ENCODE peak calls at places on chromosomes 6 and 20, in six cellular contexts. D is HCT116, W is HepG2, P is K562, Y is GM12878, S is H1. Q is an unnamed sample. For H3K9me3, the result is how much of the 10 kb centered on the place peaks cover.

GRCh38 chr6:33105916-33106871 is 30.4 kb downstream of the HLA-DPB1 start:
- DNase-seq in D (no peak), W (no peak), P (no peak), Y (no peak), S (no peak), Q (no peak)

GRCh38 chr6:43724914-43725642 is 37.5 kb upstream of the MRPS18A start:
- DNase-seq in D (peak), W (peak), P (peak), Y (peak), S (no peak), Q (no peak)

GRCh38 chr6:144036064-144036873 is 28.2 kb upstream of the PLAGL1 start:
- DNase-seq in D (no peak), W (peak), P (no peak), Y (no peak), S (no peak), Q (no peak)

GRCh38 chr20:7742479-7742878 is 197.8 kb downstream of the HAO1 start:
- DNase-seq in D (no peak), W (no peak), P (no peak), Y (no peak), S (no peak), Q (no peak)

GRCh38 chr6:37934276-37934675 is 114.7 kb downstream of the ZFAND3 start:
- DNase-seq in D (no peak), W (no peak), P (no peak), Y (no peak), S (no peak), Q (no peak)

GRCh38 chr6:107977283-107977682 is 19.3 kb upstream of the SEC63 start:
- DNase-seq in D (no peak), W (no peak), P (no peak), Y (no peak), S (no peak), Q (no peak)

GRCh38 chr6:155261146-155261900 is 2.5 kb upstream of the CLDN20 start:
- DNase-seq in D (no peak), W (peak), P (no peak), Y (no peak), S (no peak), Q (no peak)

GRCh38 chr6:119145111-119145510 is 66.6 kb upstream of the FAM184A start:
- DNase-seq in D (no peak), W (no peak), P (no peak), Y (no peak), S (peak), Q (no peak)

GRCh38 chr6:138297761-138298298 is 79.5 kb upstream of the PBOV1 start:
- DNase-seq in D (no peak), W (peak), P (no peak), Y (no peak), S (no peak), Q (no peak)

GRCh38 chr6:84638286-84638685 is 126.1 kb downstream of the TBX18 start:
- DNase-seq in D (no peak), W (no peak), P (no peak), Y (no peak), S (no peak), Q (no peak)

GRCh38 chr6:84633771-84634170 is 130.6 kb downstream of the TBX18 start:
- DNase-seq in D (no peak), W (no peak), P (no peak), Y (no peak), S (no peak), Q (no peak)

GRCh38 chr6:84641076-84641475 is 123.3 kb downstream of the TBX18 start:
- DNase-seq in D (no peak), W (no peak), P (no peak), Y (no peak), S (no peak), Q (no peak)

GRCh38 chr6:84639396-84639795 is 125.0 kb downstream of the TBX18 start:
- DNase-seq in D (no peak), W (no peak), P (no peak), Y (no peak), S (no peak), Q (no peak)

GRCh38 chr6:84635081-84635745 is 129.2 kb downstream of the TBX18 start:
- DNase-seq in D (no peak), W (no peak), P (no peak), Y (no peak), S (no peak), Q (no peak)
- TF ChIP-seq ZNF274 in D (no peak), W (no peak), P (no peak), Y (no peak), S (no peak), Q (no peak)

DNA sequence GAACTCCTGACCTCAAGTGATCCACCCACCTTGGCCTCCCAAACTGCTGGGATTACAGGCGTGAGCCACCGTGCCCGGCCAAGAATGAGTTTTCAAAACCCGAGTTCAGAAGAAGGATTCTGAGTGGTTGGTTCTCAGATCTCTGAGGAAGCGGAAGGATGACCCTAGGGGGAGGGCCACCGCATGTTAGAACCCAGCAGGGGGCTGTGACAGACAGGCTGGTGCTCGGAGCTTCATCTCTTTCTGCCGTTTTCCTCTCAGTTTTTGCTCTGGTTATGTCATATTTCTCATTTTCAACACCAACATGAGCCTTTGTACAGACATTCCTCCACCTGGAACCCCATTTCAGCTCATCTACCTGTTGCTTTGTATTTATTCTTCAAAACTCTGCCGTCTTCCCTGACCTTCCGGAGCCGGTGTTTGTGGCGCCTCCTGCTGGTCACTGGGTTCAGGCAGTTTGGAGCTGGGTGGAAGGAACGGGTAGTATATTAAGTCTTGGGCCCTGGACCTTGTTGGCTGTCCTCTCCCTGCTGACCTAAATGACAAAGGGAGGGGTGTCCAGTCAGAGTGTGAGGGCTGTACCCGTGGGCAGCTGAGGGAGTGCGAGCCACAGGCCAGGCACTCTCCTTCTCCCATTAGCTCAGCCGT is at the start of gene DEFB123:
- DNase-seq in D (no peak), W (no peak), P (peak), Y (no peak), S (no peak), Q (no peak)
- H3K9me3 ChIP-seq in D (under half), W (under half), P (under half), Y (under half), S (half or more), Q (under half)

DNA sequence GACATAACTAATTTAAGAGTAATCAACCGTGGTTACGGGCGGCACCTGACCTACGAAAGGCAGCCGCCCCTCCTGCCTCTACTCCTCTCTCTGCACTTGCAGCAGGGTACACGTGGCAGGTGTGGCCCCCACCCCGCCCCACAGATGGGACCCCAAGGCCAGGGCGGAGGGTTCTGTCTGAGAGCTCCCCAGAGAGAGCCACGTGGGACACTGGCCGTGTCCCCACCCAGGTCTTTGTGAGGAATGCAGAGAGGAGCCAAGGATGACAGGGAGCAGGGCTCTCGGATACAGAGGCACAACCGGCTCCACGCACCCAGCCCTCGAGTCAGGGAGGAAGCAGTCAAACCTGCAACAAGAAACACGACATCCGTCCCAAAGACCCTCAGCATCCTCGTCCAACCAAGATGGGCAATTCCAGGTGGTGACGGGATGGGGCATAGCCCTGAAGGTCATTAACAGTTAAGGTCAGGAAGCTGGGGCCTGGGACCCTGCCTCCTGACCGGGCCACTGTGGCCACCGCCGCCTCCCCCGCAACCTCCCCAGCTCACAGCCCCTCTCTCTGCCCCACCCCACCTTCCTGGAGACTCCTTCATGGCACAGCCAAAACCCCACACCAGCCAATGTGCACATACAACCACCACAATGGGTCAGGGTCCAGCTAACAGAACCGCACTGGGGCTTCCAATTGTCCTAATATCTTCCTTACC is 47.1 kb downstream of the TAF4 start:
- DNase-seq in D (no peak), W (no peak), P (no peak), Y (no peak), S (no peak), Q (no peak)
- TF ChIP-seq YY1 in D (no peak), W (no peak), P (no peak), Y (no peak), S (no peak), Q (no peak)

GRCh38 chr6:10495014-10495413 is 26.1 kb upstream of the GCNT2 start:
- DNase-seq in D (no peak), W (no peak), P (no peak), Y (no peak), S (no peak), Q (no peak)

GRCh38 chr6:10487668-10488327 is 33.4 kb upstream of the GCNT2 start:
- DNase-seq in D (no peak), W (no peak), P (no peak), Y (no peak), S (peak), Q (no peak)

GRCh38 chr6:10486215-10486614 is 34.9 kb upstream of the GCNT2 start:
- DNase-seq in D (no peak), W (no peak), P (no peak), Y (no peak), S (no peak), Q (no peak)

DNA sequence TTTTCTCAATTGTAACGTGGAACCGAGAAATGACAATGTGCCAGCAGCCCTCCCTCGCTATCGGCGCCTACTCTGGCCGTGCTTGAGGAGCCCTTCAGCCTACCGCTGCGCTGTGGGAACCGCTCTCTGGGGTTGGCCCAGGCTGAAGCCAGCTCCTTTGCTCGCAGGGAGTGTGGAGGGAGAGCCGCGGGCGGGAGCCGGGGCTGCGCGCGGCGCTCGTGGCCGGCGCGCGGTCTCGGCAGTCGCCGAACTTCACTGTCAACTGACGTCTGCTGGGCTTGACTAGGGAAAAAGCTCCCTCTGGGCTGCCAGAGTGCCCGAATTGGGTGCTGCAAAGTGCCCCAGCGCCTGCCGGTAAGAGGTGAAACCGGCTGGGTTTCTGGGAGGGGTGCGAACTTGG is 29.7 kb upstream of the GCNT2 start:
- DNase-seq in D (no peak), W (no peak), P (no peak), Y (no peak), S (no peak), Q (no peak)
- TF ChIP-seq ZNF274 in D (no peak), W (no peak), P (no peak), Y (no peak), S (no peak), Q (no peak)

DNA sequence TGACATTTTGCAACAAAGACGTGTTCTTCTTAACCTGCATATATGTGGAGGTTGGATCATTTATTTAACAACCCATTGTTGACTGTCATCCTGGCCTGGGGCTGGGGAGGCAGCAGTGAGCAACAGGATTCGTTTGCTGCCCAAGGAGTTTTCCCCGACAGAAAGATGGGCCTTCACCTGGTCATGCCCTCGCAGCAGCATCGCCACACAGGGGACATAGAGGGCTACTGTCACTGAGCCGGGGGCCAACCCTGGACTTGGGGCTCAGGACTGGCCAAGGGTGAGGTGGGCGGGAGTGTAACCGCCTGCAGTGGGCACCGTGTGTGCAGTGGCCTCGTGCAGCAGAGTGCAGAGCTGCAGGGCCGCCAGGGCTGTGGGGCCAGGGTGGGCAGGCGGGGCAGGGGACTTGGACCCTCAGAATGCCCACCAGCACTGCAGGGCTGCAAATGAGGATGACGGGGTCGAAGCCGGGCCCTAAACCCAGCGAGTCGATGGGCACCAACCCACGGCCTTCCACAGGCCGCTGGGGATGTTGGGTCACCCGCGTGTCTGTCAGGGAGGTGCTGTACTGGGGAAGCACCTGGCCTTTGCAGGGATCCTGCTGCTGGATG is 11.8 kb downstream of the DUSP22 start:
- DNase-seq in D (no peak), W (no peak), P (no peak), Y (no peak), S (no peak), Q (no peak)
- H3K9me3 ChIP-seq in D (under half), W (under half), P (under half), Y (under half), S (half or more), Q (under half)

DNA sequence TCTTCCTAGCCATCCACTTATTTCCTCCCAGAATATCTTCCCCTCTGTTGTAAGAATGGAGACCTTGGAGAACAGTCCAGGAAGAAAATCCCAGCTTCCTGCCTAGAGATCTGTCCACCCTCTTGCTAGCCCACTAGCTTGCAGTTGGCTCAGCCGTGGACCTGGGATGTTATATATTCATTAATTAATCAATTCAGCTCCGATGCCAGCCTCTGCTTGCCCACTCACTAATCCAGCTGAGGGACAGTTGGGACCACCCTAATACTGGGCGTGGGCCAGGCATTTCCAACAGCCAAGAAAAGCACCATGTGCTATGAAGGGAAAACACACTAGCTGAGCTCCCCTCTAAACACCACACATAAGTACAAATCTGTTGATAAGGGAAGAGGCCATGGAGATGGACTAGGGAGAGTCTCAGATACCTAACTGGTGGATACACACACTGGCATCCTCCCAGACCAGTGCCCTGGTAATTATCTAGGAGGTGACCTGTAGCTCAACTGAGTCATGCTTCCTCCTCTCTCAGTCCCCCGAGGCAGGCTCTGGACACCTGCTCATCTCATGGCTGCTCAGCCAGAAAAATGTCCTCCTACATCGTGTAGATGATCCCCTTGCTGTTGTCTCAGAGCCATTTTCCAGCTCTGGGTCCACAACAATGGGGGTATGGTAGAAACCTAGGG is 78.9 kb downstream of the ANKRD60 start:
- DNase-seq in D (no peak), W (no peak), P (no peak), Y (no peak), S (no peak), Q (no peak)
- TF ChIP-seq YY1 in D (no peak), W (no peak), P (no peak), Y (no peak), S (no peak), Q (no peak)

GRCh38 chr20:10079964-10080363 is 45.2 kb downstream of the ANKEF1 start:
- DNase-seq in D (no peak), W (no peak), P (no peak), Y (no peak), S (no peak), Q (no peak)
- TF ChIP-seq ZNF274 in D (no peak), W (no peak), P (no peak), Y (no peak), S (no peak), Q (no peak)

DNA sequence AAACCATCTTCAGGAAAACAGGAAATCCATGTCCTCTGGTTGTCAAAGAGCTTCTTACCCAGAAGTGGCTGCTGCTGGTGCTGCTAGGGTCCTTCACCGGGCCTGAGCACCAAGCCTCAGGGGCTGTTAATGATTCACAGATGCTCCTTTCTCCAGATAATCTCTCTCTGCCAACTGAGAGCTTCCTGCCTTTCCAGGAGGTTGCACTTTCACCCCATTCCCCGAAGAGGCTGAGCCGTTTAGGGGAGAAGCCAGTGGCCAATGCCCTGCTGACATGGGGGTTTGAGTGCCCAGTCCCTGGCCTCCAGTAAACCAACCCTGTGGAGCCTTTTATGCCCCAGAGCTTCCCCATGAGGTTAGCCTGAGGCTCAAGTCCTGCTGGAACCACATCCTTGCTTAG is 122.4 kb downstream of the CBLN4 start:
- DNase-seq in D (no peak), W (no peak), P (no peak), Y (no peak), S (no peak), Q (no peak)
- H3K9me3 ChIP-seq in D (under half), W (half or more), P (under half), Y (under half), S (under half), Q (under half)

DNA sequence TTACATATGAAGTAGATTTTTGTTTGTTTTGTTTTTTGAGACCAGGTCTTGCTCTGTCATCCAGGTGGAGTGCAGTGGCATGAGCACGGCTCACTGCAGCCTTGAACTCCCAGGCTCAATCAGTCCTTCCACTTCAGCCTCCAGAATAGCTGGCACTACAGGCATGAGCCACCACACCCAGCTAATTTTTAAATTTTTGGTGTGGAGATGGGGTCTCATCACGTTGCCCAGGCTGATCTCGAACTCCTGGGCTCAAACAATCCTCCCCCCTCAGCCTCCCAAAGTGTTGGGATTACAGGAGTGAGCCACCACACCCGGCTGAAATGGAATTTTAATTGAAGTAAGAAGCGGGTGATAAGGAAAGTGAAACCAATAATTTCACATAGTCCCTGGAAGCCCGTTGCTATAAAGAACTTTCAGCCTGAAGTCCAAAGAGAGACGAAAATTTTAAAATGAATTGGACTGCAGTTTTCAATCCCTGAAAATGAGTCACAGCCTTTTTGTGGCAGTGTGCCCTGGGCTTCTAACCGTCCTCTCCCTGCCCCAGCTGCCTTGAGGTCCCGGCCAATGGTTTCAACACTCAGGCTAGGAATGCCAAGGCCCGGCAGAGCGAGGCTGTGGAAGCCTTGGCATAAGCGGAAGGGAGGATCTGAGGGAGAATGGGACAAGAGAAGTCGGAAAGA is 757 bp downstream of the RAET1E start:
- DNase-seq in D (peak), W (no peak), P (no peak), Y (no peak), S (no peak), Q (no peak)
- TF ChIP-seq YY1 in D (no peak), W (no peak), P (no peak), Y (no peak), S (no peak), Q (no peak)

Q was measured in NT2/D1.